ENCODE peak calls at places on chromosomes 13 and 19, in four cellular contexts. A is endodermal cell, B is uterus, F is lower lobe of right lung. D is an unnamed sample.

GRCh38 chr13:26980099-26981031 is 191.2 kb downstream of the USP12 start:
- DNase-seq in A (no peak), B (no peak), F (no peak), D (no peak)

GRCh38 chr13:45456196-45456972 is 8.4 kb upstream of the COG3 start:
- DNase-seq in A (no peak), B (no peak), F (no peak), D (no peak)

GRCh38 chr13:100630564-100630963 is 42.0 kb upstream of the GGACT start:
- DNase-seq in A (no peak), B (no peak), F (no peak), D (no peak)

GRCh38 chr19:18939922-18940775 is 868 bp downstream of the HOMER3 start:
- DNase-seq in A (peak), B (peak), F (no peak), D (peak)

GRCh38 chr19:29674374-29675119 is 9.3 kb downstream of the PLEKHF1 start:
- DNase-seq in A (no peak), B (no peak), F (no peak), D (no peak)

GRCh38 chr19:27729332-27729731 is 1483.6 kb downstream of the UQCRFS1 start:
- DNase-seq in A (no peak), B (no peak), F (no peak), D (no peak)

GRCh38 chr13:20772401-20773131 is 1.2 kb downstream of the EEF1AKMT1 start:
- DNase-seq in A (no peak), B (no peak), F (no peak), D (no peak)

GRCh38 chr19:49151339-49152217 is 3.6 kb downstream of the HRC start:
- DNase-seq in A (peak), B (no peak), F (peak), D (peak)

GRCh38 chr19:32830231-32831014 is 39.1 kb downstream of the SLC7A9 start:
- DNase-seq in A (no peak), B (no peak), F (no peak), D (no peak)

GRCh38 chr13:114161644-114162532 is 17.2 kb upstream of the CFAP97D2 start:
- DNase-seq in A (no peak), B (peak), F (peak), D (peak)

GRCh38 chr13:48746816-48747215 is 93.1 kb downstream of the CYSLTR2 start:
- DNase-seq in A (no peak), B (no peak), F (no peak), D (no peak)

GRCh38 chr19:1859319-1859718 is 4.1 kb downstream of the KLF16 start:
- DNase-seq in A (peak), B (no peak), F (no peak), D (no peak)

GRCh38 chr19:1860821-1861598 is 2.4 kb downstream of the KLF16 start:
- DNase-seq in A (no peak), B (no peak), F (no peak), D (peak)

GRCh38 chr19:1858412-1859081 is 4.8 kb downstream of the KLF16 start:
- DNase-seq in A (no peak), B (no peak), F (no peak), D (no peak)

GRCh38 chr19:1861599-1862031 is 1.8 kb downstream of the KLF16 start:
- DNase-seq in A (no peak), B (no peak), F (no peak), D (no peak)

GRCh38 chr19:1860133-1860775 is 3.1 kb downstream of the KLF16 start:
- DNase-seq in A (peak), B (peak), F (no peak), D (peak)
- H3K27ac ChIP-seq in A (no peak), B (peak), F (peak), D (peak)

DNA sequence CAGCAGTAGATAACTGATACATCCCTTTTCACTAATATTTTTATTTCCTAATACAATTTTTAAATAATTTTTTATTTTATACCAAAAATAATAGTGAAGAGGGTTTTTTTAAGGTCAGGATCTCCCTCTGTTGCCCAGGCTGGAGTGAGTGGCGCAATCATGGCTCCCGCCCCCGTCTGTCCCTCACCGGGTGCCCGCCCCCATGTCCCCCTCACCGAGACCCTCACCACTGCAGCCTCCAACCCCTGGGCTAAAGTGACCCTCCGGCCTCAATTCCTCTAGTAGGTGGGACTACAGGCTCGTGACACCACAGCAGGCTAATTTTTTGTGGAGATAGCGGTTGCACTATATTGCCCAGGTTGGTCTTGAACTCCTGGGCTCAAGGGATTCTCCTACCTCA is 17.8 kb upstream of the ZNF846 start:
- DNase-seq in A (no peak), B (no peak), F (peak), D (peak)
- H3K4me3 ChIP-seq in A (peak), B (peak), F (peak), D (peak)

GRCh38 chr13:42626461-42626860 is 52.5 kb downstream of the TNFSF11 start:
- DNase-seq in A (no peak), B (no peak), F (no peak), D (no peak)
- H3K27ac ChIP-seq in A (no peak), B (no peak), F (no peak), D (no peak)

DNA sequence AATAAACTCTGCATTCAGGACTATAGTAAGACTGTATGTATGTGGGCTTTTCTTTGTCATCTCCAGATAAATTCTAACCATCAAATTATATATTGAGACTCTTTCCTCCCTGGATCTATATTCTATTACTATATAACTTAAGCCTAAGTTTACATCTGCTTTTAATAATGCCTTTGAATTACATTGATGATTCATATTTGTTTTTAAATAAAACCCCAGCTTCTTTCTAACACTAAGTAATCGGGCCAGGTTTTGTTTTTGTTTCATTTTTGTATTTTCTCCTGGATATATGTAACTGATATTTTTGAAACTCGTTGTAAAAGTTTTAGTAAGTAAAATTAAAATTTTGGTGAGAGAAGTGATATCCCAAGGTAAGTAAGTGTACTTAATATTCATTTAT is 1599.1 kb downstream of the PCDH9 start:
- DNase-seq in A (no peak), B (no peak), F (no peak), D (no peak)
- H3K4me3 ChIP-seq in A (no peak), B (no peak), F (no peak), D (no peak)

D was measured in ovary.